ENCODE peak calls at places on chromosomes 5 and 9, in four cellular contexts. H is kidney, P is stomach, X is PC-9. G is an unnamed sample. For H3K36me3 and H3K9me3, the result is how much of the 10 kb centered on the place peaks cover.

GRCh38 chr9:116952434-116952805 is 265.3 kb downstream of the TRIM32 start:
- DNase-seq in H (no peak), P (no peak), X (peak), G (no peak)

GRCh38 chr5:142151436-142152382 is 43.1 kb downstream of the NDFIP1 start:
- DNase-seq in H (no peak), P (peak), X (peak), G (no peak)

GRCh38 chr9:15617782-15618181 is 64.9 kb downstream of the CCDC171 start:
- DNase-seq in H (peak), P (no peak), X (no peak), G (no peak)

GRCh38 chr5:66653380-66653779 is 57.2 kb downstream of the MAST4 start:
- DNase-seq in H (no peak), P (no peak), X (no peak), G (no peak)

GRCh38 chr5:62731011-62731410 is 152.4 kb downstream of the LRRC70 start:
- DNase-seq in H (no peak), P (no peak), X (no peak), G (no peak)

GRCh38 chr9:22157271-22157670 is 148.2 kb upstream of the CDKN2B start:
- DNase-seq in H (no peak), P (no peak), X (no peak), G (no peak)

GRCh38 chr5:395156-395920 is 47.6 kb upstream of the EXOC3 start:
- DNase-seq in H (no peak), P (peak), X (peak), G (no peak)

GRCh38 chr5:82802954-82803353 is 274.2 kb downstream of the TMEM167A start:
- DNase-seq in H (no peak), P (no peak), X (no peak), G (no peak)

GRCh38 chr9:95447660-95448420 is 68.9 kb downstream of the PTCH1 start:
- DNase-seq in H (no peak), P (no peak), X (no peak), G (no peak)

GRCh38 chr5:38672059-38672791 is 115.8 kb upstream of the LIFR start:
- DNase-seq in H (no peak), P (no peak), X (peak), G (no peak)

GRCh38 chr5:153885166-153885565 is 153.5 kb downstream of the FAM114A2 start:
- DNase-seq in H (no peak), P (no peak), X (no peak), G (no peak)

GRCh38 chr5:107794731-107795130 is 124.0 kb upstream of the EFNA5 start:
- DNase-seq in H (no peak), P (no peak), X (no peak), G (no peak)

GRCh38 chr5:123708074-123708806 is 196.3 kb downstream of the CSNK1G3 start:
- DNase-seq in H (no peak), P (no peak), X (no peak), G (no peak)

GRCh38 chr5:23614422-23614821 is 107.0 kb downstream of the PRDM9 start:
- DNase-seq in H (no peak), P (no peak), X (no peak), G (no peak)

GRCh38 chr5:140483055-140483454 is 64.4 kb upstream of the EIF4EBP3 start:
- DNase-seq in H (no peak), P (no peak), X (no peak), G (no peak)

GRCh38 chr5:140488914-140489313 is 58.5 kb upstream of the EIF4EBP3 start:
- DNase-seq in H (no peak), P (no peak), X (no peak), G (no peak)
- H3K36me3 ChIP-seq in H (under half), P (half or more), X (under half), G (half or more)

GRCh38 chr9:11726659-11727058 is 966.5 kb upstream of the TYRP1 start:
- DNase-seq in H (no peak), P (no peak), X (no peak), G (no peak)
- H3K9me3 ChIP-seq in H (under half), P (under half), X (under half), G (under half)

GRCh38 chr5:80569086-80569960 is 757 bp downstream of the ANKRD34B start:
- DNase-seq in H (peak), P (no peak), X (no peak), G (no peak)
- H3K4me3 ChIP-seq in H (no peak), P (peak), X (no peak), G (peak)

GRCh38 chr9:120833311-120833710 is 9.4 kb downstream of the PSMD5 start:
- DNase-seq in H (no peak), P (no peak), X (no peak), G (no peak)
- H3K36me3 ChIP-seq in H (under half), P (half or more), X (under half), G (half or more)

DNA sequence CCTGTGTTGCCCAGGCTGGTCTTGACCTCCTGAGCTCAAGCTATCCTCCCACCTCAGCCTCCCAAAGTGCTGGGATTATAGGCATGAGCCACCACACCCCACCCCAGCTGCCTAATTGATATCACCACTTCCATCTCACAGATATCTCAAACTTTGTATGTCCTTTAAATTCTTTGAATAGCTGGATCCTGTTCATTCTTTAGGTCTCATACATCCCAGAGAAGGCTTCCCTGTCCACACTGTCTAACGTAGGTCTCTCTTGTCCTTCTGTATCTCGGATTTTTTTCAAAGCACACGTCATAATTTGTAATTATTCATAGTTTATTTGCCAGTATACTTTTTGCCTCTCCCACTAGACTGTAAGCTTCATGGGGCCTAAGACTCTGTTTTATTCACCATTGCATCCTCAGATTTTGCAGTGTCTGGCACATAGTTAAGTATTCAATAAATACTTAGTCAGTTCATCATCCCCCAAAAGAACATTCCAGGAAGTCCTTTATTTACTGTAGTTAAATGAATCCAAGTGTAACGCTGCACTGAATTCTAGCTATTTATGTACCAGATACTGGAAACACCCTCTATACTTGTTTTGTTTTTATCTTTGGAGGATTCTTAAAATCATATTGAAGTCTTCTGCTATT is 10.5 kb downstream of the ARSK start:
- DNase-seq in H (no peak), P (no peak), X (no peak), G (no peak)
- H3K9me3 ChIP-seq in H (under half), P (under half), X (under half), G (under half)

GRCh38 chr9:108779506-108779905 is 76.3 kb downstream of the ACTL7B start:
- DNase-seq in H (no peak), P (no peak), X (no peak), G (no peak)
- H3K4me3 ChIP-seq in H (no peak), P (no peak), X (no peak), G (no peak)

GRCh38 chr5:35089688-35090314 is 42.1 kb upstream of the AGXT2 start:
- DNase-seq in H (no peak), P (peak), X (peak), G (no peak)
- H3K36me3 ChIP-seq in H (under half), P (under half), X (under half), G (under half)

GRCh38 chr5:132979976-132980375 is 16.5 kb upstream of the AFF4 start:
- DNase-seq in H (no peak), P (no peak), X (no peak), G (no peak)

GRCh38 chr5:132976852-132977251 is 13.4 kb upstream of the AFF4 start:
- DNase-seq in H (no peak), P (no peak), X (no peak), G (no peak)

GRCh38 chr5:132979367-132979935 is 16.0 kb upstream of the AFF4 start:
- DNase-seq in H (no peak), P (no peak), X (no peak), G (no peak)

DNA sequence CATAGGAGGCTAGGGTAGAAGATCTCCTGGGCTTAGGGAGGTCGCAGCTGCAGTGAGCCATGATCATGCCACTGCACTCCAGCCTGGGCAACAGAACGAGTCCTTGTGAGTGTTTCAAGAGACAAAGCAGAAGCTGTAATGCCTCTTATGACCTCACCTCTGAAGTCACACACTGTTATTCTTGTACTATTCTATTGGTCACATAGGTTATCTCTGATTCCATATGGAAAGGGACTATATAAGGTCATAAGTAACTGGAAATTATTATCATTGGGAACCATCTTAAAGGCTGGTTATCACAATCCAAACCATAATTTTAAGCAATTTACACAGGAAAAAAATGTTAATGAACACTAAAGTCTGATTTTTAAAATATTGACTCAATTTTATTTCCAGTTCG is 17.9 kb upstream of the AFF4 start:
- DNase-seq in H (no peak), P (no peak), X (no peak), G (no peak)
- H3K9me3 ChIP-seq in H (under half), P (under half), X (under half), G (under half)

G was measured in lower lobe of right lung.